ENCODE peak calls at places on chromosome X, in six cellular contexts. C is astrocyte of the cerebellum; O is cardiac muscle cell; U is OCI-LY7; P is activated CD8-positive, alpha-beta memory T cell treated with anti-CD3 and anti-CD28 coated beads for 48 hours; J is GM04503. G is an unnamed sample.

GRCh38 chrX:78643106-78643505 is 16.0 kb downstream of the RTL3 start:
- DNase-seq in C (peak), O (peak), U (no peak), P (no peak), J (no peak), G (no peak)

GRCh38 chrX:25968920-25969319 is 169.2 kb upstream of the MAGEB18 start:
- DNase-seq in C (no peak), O (peak), U (no peak), P (no peak), J (no peak), G (no peak)

GRCh38 chrX:153361781-153362397 is 27.9 kb downstream of the ZNF275 start:
- DNase-seq in C (no peak), O (peak), U (no peak), P (no peak), J (no peak), G (no peak)

GRCh38 chrX:153477901-153478300 is 7.5 kb upstream of the HAUS7 start:
- DNase-seq in C (no peak), O (peak), U (no peak), P (no peak), J (no peak), G (no peak)

GRCh38 chrX:13473666-13474516 is 95.5 kb upstream of the EGFL6 start:
- DNase-seq in C (no peak), O (peak), U (peak), P (no peak), J (no peak), G (peak)

GRCh38 chrX:68462197-68462596 is 28.9 kb upstream of the OPHN1 start:
- DNase-seq in C (no peak), O (peak), U (no peak), P (no peak), J (no peak), G (no peak)

GRCh38 chrX:642436-643210 is 12.0 kb downstream of the SHOX start:
- DNase-seq in C (no peak), O (no peak), U (no peak), P (no peak), J (no peak), G (no peak)

GRCh38 chrX:106581856-106582255 is 29.9 kb upstream of the RADX start:
- DNase-seq in C (no peak), O (no peak), U (no peak), P (no peak), J (no peak), G (no peak)

GRCh38 chrX:1481636-1482529 is 29.2 kb upstream of the ASMTL start:
- DNase-seq in C (peak), O (peak), U (peak), P (peak), J (peak), G (peak)

GRCh38 chrX:53317365-53318069 is 36.1 kb upstream of the IQSEC2 start:
- DNase-seq in C (no peak), O (peak), U (peak), P (peak), J (no peak), G (no peak)

GRCh38 chrX:76029385-76029784 is 143.5 kb upstream of the PBDC1 start:
- DNase-seq in C (no peak), O (no peak), U (no peak), P (no peak), J (no peak), G (no peak)

GRCh38 chrX:78574306-78574705 is 84.8 kb downstream of the RTL3 start:
- DNase-seq in C (no peak), O (no peak), U (no peak), P (no peak), J (no peak), G (no peak)

GRCh38 chrX:150544222-150544787 is 24.1 kb upstream of the MTM1 start:
- DNase-seq in C (no peak), O (peak), U (peak), P (no peak), J (no peak), G (no peak)

GRCh38 chrX:46770817-46771163 is 11.9 kb upstream of the SLC9A7 start:
- DNase-seq in C (peak), O (peak), U (no peak), P (no peak), J (peak), G (peak)

GRCh38 chrX:133171962-133172708 is 46.0 kb downstream of the TFDP3 start:
- DNase-seq in C (no peak), O (peak), U (peak), P (no peak), J (no peak), G (no peak)

GRCh38 chrX:53704294-53704693 is 17.8 kb upstream of the HUWE1 start:
- DNase-seq in C (no peak), O (no peak), U (peak), P (no peak), J (no peak), G (no peak)

GRCh38 chrX:22135994-22136684 is 104.0 kb downstream of the PHEX start:
- DNase-seq in C (peak), O (peak), U (peak), P (no peak), J (no peak), G (no peak)